ENCODE peak calls at places on chromosome 4, in eight cellular contexts. U is lower lobe of right lung; J is D341Med; B is GM23248; L is K562; X is stimulated activated CD4-positive, alpha-beta T cell treated with anti-CD3 and anti-CD28 coated beads, Interleukin-4, amount 100 ng/mL, for 24 hours; C is naive thymus-derived CD4-positive, alpha-beta T cell; Q is activated CD8-positive, alpha-beta memory T cell treated with anti-CD3 and anti-CD28 coated beads, Interleukin-2, amount 50 U/mL, for 48 hours. S is an unnamed sample.

GRCh38 chr4:150518559-150518958 is 63.4 kb upstream of the MAB21L2 start:
- DNase-seq in J (no peak), B (peak), Q (no peak), U (no peak), C (no peak), X (no peak), L (no peak), S (no peak)

GRCh38 chr4:160523236-160523635 is 1420.4 kb downstream of the RAPGEF2 start:
- DNase-seq in B (no peak), J (no peak), X (no peak), U (no peak), Q (no peak), C (no peak), L (no peak), S (no peak)

GRCh38 chr4:19227701-19228100 is 1024.0 kb upstream of the SLIT2 start:
- DNase-seq in L (no peak), C (no peak), Q (no peak), X (no peak), U (no peak), J (no peak), B (peak), S (no peak)

GRCh38 chr4:1367230-1367935 is 20.4 kb downstream of the UVSSA start:
- DNase-seq in C (no peak), J (no peak), Q (no peak), L (no peak), U (peak), X (no peak), B (no peak), S (no peak)

GRCh38 chr4:152112116-152112515 is 351.3 kb upstream of the GATB start:
- DNase-seq in B (no peak), X (no peak), C (no peak), L (no peak), U (no peak), Q (no peak), J (no peak), S (no peak)

GRCh38 chr4:140693577-140693976 is 62.6 kb downstream of the TBC1D9 start:
- DNase-seq in X (no peak), Q (no peak), L (no peak), U (no peak), B (no peak), C (no peak), J (no peak), S (no peak)

GRCh38 chr4:17030543-17030942 is 132.1 kb upstream of the LDB2 start:
- DNase-seq in U (no peak), L (no peak), X (no peak), C (no peak), Q (no peak), J (no peak), B (peak), S (no peak)

GRCh38 chr4:100977746-100978397 is 369.5 kb downstream of the PPP3CA start:
- DNase-seq in X (no peak), U (no peak), C (no peak), B (peak), L (no peak), J (no peak), Q (no peak), S (no peak)

GRCh38 chr4:177530561-177530960 is 88.3 kb upstream of the AGA start:
- DNase-seq in J (no peak), Q (no peak), B (no peak), U (no peak), X (no peak), L (no peak), C (no peak), S (no peak)

GRCh38 chr4:142548491-142548890 is 297.6 kb downstream of the INPP4B start:
- DNase-seq in B (peak), J (no peak), U (no peak), Q (no peak), L (no peak), X (no peak), C (no peak), S (no peak)

GRCh38 chr4:169164669-169165415 is 105.9 kb downstream of the SH3RF1 start:
- DNase-seq in J (no peak), Q (no peak), B (peak), U (no peak), X (no peak), C (no peak), L (no peak), S (no peak)

GRCh38 chr4:60384475-60384874 is 815.7 kb upstream of the ADGRL3 start:
- DNase-seq in X (no peak), B (no peak), J (no peak), Q (no peak), U (no peak), C (no peak), L (no peak), S (no peak)

GRCh38 chr4:6760865-6761264 is 21.7 kb upstream of the KIAA0232 start:
- DNase-seq in L (no peak), C (no peak), J (no peak), X (no peak), U (peak), B (no peak), Q (no peak), S (no peak)

GRCh38 chr4:127609484-127609883 is 23.3 kb upstream of the INTU start:
- DNase-seq in U (no peak), J (no peak), B (no peak), Q (no peak), X (no peak), C (no peak), L (no peak), S (no peak)

GRCh38 chr4:22942920-22943559 is 250.3 kb downstream of the GBA3 start:
- DNase-seq in L (no peak), U (no peak), C (no peak), X (no peak), Q (no peak), B (no peak), J (no peak), S (no peak)

GRCh38 chr4:88522702-88523324 is 763 bp downstream of the PYURF start:
- DNase-seq in U (peak), C (peak), B (peak), X (peak), J (peak), Q (no peak), L (peak), S (peak)

GRCh38 chr4:75924309-75924708 is 16.5 kb downstream of the NAAA start:
- DNase-seq in L (no peak), Q (no peak), B (no peak), J (no peak), C (no peak), U (no peak), X (no peak), S (no peak)

GRCh38 chr4:99652596-99653436 is 4.8 kb downstream of the C4orf54 start:
- DNase-seq in Q (no peak), L (no peak), B (no peak), J (no peak), C (no peak), U (peak), X (no peak), S (no peak)

GRCh38 chr4:3521621-3522325 is 10.4 kb downstream of the LRPAP1 start:
- DNase-seq in L (no peak), X (no peak), U (peak), Q (no peak), C (no peak), B (no peak), J (no peak), S (no peak)

GRCh38 chr4:63348735-63349673 is 1060.2 kb downstream of the TECRL start:
- DNase-seq in U (peak), Q (no peak), C (no peak), B (no peak), J (peak), L (no peak), X (no peak), S (no peak)

GRCh38 chr4:158581161-158581560 is 59.5 kb downstream of the RXFP1 start:
- DNase-seq in Q (no peak), B (peak), L (no peak), X (no peak), U (no peak), J (no peak), C (no peak), S (no peak)

S was measured in ecto neural progenitor cell.